ENCODE peak calls at places on chromosomes 5 and 9, in seven cellular contexts. K is OCI-LY7; N is hepatocyte; Z is GM23248; J is HCT116; C is left lung; M is CD8-positive, alpha-beta T cell. W is an unnamed sample.
A peak's percentile ranks its signal among the peaks of the same experiment; 100 is the strongest.

GRCh38 chr5:64790210-64790609 is 21.5 kb downstream of the CWC27 start:
- DNase-seq in J (no peak), Z (peak; percentile 19), C (no peak), N (no peak), K (no peak), M (no peak), W (no peak)

GRCh38 chr5:149732500-149733128 is 2.5 kb downstream of the PPARGC1B start:
- DNase-seq in J (no peak), K (no peak), Z (peak; percentile 28), M (no peak), N (peak; percentile 47), C (no peak), W (no peak)

GRCh38 chr9:129197978-129198736 is 20.1 kb upstream of the IER5L start:
- DNase-seq in M (no peak), K (no peak), J (no peak), C (peak; percentile 71), Z (peak; percentile 94), N (peak; percentile 48), W (no peak)

GRCh38 chr9:110142868-110143866 is 64.8 kb downstream of the C9orf152 start:
- DNase-seq in J (no peak), M (no peak), Z (no peak), K (peak; percentile 91), N (no peak), C (no peak), W (no peak)

GRCh38 chr5:585556-585955 is 26.6 kb upstream of the CEP72 start:
- DNase-seq in Z (no peak), C (no peak), J (no peak), N (no peak), M (no peak), K (no peak), W (no peak)

GRCh38 chr9:16671591-16672137 is 198.8 kb downstream of the BNC2 start:
- DNase-seq in K (no peak), J (no peak), Z (peak; percentile 93), N (no peak), C (no peak), M (no peak), W (no peak)

GRCh38 chr9:4375424-4376195 is 75.7 kb upstream of the GLIS3 start:
- DNase-seq in C (no peak), K (no peak), J (peak; percentile 26), N (peak; percentile 56), M (no peak), Z (peak; percentile 89), W (no peak)

GRCh38 chr9:26034776-26035175 is 356.5 kb upstream of the TUSC1 start:
- DNase-seq in N (no peak), K (no peak), Z (no peak), M (no peak), C (no peak), J (no peak), W (no peak)

GRCh38 chr5:1745190-1745805 is 54.3 kb downstream of the MRPL36 start:
- DNase-seq in Z (no peak), J (no peak), M (no peak), K (no peak), C (peak; percentile 24), N (no peak), W (no peak)

GRCh38 chr5:172846677-172847076 is 12.6 kb downstream of the ERGIC1 start:
- DNase-seq in N (no peak), C (no peak), M (no peak), J (no peak), K (no peak), Z (no peak), W (no peak)

DNA sequence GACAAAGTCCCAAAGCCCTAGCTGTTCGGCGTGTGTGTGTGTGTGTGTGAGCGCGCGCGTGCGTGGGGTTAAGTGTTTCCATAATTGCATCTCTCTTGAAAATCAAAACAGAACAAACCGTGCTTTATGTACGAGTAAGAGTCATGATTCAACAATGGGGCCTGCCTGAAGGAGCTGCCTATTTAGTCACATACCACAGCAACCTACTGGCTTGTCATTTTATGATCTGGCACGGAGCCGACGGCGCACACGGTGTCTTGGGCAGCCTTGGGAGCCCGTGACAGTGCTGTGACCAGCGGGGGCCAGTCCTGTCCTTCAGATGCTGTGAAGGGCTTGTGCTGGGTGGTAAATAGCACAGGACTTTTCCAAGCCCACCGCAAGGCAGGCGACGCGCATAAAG is 270.4 kb upstream of the IRX1 start:
- DNase-seq in C (no peak), M (no peak), K (no peak), Z (peak; percentile 62), J (no peak), N (peak; percentile 28), W (no peak)
- H3K9me3 ChIP-seq in C (peaks cover 7% of the 10 kb centered on the region), M (no peaks in the 10 kb centered on the region), K (peaks cover 12% of the 10 kb centered on the region), Z (no peaks in the 10 kb centered on the region), J (peaks cover 20% of the 10 kb centered on the region), N (no peaks in the 10 kb centered on the region), W (peaks cover 6% of the 10 kb centered on the region)

GRCh38 chr5:12294151-12294550 is 389.9 kb upstream of the CTNND2 start:
- DNase-seq in N (no peak), C (no peak), Z (no peak), M (no peak), J (no peak), K (no peak), W (no peak)
- H3K9me3 ChIP-seq in N (no peaks in the 10 kb centered on the region), C (peaks cover 19% of the 10 kb centered on the region), Z (no peaks in the 10 kb centered on the region), M (no peaks in the 10 kb centered on the region), J (peaks cover 6% of the 10 kb centered on the region), K (peaks cover 23% of the 10 kb centered on the region), W (no peaks in the 10 kb centered on the region)

GRCh38 chr5:103079796-103080195 is 40.1 kb downstream of the GIN1 start:
- DNase-seq in C (no peak), Z (no peak), K (no peak), J (no peak), M (no peak), N (no peak), W (no peak)
- H3K9me3 ChIP-seq in C (peaks cover 100% of the 10 kb centered on the region), Z (peaks cover 5% of the 10 kb centered on the region), K (peaks cover 9% of the 10 kb centered on the region), J (no peaks in the 10 kb centered on the region), M (peaks cover 36% of the 10 kb centered on the region), N (peaks cover 5% of the 10 kb centered on the region), W (peaks cover 16% of the 10 kb centered on the region)

DNA sequence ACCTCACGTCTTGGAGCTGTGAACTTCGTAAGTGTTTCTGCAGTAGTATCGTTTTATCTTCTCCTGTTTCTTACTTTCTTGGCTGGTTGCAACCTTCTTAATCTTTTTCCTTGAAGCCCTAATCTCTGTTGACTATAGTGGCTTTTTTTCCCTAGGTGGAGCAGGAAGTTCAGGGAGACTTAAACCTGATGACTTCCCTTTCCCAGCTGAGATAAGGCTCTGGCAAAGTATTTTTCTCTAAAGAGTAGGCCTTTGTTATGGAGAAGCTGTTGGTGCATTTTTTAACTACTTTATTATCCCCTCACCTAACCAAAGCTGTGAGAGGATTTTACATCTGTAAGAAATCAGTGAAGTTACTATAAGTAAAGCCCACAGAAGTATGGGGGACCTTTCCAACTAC is 723.1 kb upstream of the RIOK2 start:
- DNase-seq in C (no peak), M (no peak), J (no peak), N (no peak), K (no peak), Z (no peak), W (no peak)
- H3K9me3 ChIP-seq in C (peaks cover 25% of the 10 kb centered on the region), M (no peaks in the 10 kb centered on the region), J (peaks cover 8% of the 10 kb centered on the region), N (no peaks in the 10 kb centered on the region), K (peaks cover 11% of the 10 kb centered on the region), Z (peaks cover 6% of the 10 kb centered on the region), W (no peaks in the 10 kb centered on the region)

GRCh38 chr9:118426772-118427171 is 722.6 kb downstream of the TLR4 start:
- DNase-seq in Z (no peak), J (no peak), K (no peak), C (no peak), M (no peak), N (no peak), W (no peak)
- H3K9me3 ChIP-seq in Z (no peaks in the 10 kb centered on the region), J (peaks cover 9% of the 10 kb centered on the region), K (no peaks in the 10 kb centered on the region), C (no peaks in the 10 kb centered on the region), M (no peaks in the 10 kb centered on the region), N (no peaks in the 10 kb centered on the region), W (no peaks in the 10 kb centered on the region)

DNA sequence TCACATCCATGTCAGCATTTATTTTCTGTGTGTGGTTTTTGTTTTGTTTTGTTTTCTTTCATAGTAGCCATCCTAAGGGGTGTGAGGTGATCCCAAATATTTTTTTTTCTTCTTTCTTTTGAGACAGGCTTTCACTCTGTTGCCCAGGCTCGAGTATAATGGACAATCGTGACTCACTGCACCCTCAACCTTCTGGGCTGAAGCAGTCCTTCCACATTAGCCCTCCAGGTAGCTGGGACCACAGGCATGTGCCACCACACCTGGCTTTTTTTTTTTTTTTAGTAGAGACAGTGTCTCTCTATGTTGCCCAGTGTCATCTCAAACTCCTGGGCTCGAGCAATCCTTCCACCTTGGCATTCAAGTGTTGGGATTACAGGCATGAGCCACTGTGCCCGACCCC is 59.1 kb downstream of the CDC42SE2 start:
- DNase-seq in N (no peak), M (no peak), J (no peak), K (no peak), Z (no peak), C (no peak), W (no peak)
- H3K9me3 ChIP-seq in N (no peaks in the 10 kb centered on the region), M (no peaks in the 10 kb centered on the region), J (no peaks in the 10 kb centered on the region), K (peaks cover 2% of the 10 kb centered on the region), Z (no peaks in the 10 kb centered on the region), C (no peaks in the 10 kb centered on the region), W (no peaks in the 10 kb centered on the region)

DNA sequence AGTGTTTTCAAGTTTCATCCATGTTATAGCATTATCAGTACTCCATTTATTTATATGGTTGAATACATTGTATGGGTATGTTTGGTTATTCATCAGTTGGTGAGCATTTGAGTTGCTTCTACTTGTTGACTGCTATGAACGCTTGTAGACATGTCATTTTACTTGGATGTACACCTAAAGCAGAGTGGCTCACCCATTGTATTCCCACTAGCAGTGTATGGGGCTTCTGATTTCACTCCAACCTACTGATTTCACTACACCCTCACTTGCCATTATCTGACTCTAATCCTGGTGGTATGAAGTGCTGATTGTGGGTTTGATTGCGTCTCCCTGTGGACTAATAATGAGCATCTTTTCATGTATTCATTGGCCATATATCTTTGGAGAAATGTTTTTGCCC is 9.5 kb downstream of the NPM1 start:
- DNase-seq in Z (no peak), N (no peak), J (no peak), K (no peak), M (no peak), C (no peak), W (no peak)
- H3K9me3 ChIP-seq in Z (no peaks in the 10 kb centered on the region), N (no peaks in the 10 kb centered on the region), J (no peaks in the 10 kb centered on the region), K (no peaks in the 10 kb centered on the region), M (no peaks in the 10 kb centered on the region), C (no peaks in the 10 kb centered on the region), W (no peaks in the 10 kb centered on the region)

GRCh38 chr5:3997670-3998069 is 402.0 kb downstream of the IRX1 start:
- DNase-seq in N (no peak), C (no peak), M (no peak), J (no peak), K (no peak), Z (no peak), W (no peak)

GRCh38 chr5:3996871-3997410 is 401.3 kb downstream of the IRX1 start:
- DNase-seq in C (no peak), K (no peak), M (no peak), N (no peak), Z (no peak), J (no peak), W (no peak)

GRCh38 chr5:3993856-3994473 is 398.3 kb downstream of the IRX1 start:
- DNase-seq in K (no peak), M (no peak), C (no peak), J (no peak), N (no peak), Z (no peak), W (no peak)

GRCh38 chr5:3995954-3996619 is 400.5 kb downstream of the IRX1 start:
- DNase-seq in N (peak; percentile 28), J (no peak), M (no peak), Z (no peak), C (no peak), K (no peak), W (no peak)

GRCh38 chr5:3994635-3995034 is 399.0 kb downstream of the IRX1 start:
- DNase-seq in Z (no peak), N (no peak), J (no peak), C (no peak), M (no peak), K (no peak), W (no peak)
- H3K9me3 ChIP-seq in Z (no peaks in the 10 kb centered on the region), N (no peaks in the 10 kb centered on the region), J (peaks cover 7% of the 10 kb centered on the region), C (peaks cover 24% of the 10 kb centered on the region), M (no peaks in the 10 kb centered on the region), K (no peaks in the 10 kb centered on the region), W (peaks cover 3% of the 10 kb centered on the region)